ENCODE peak calls at places on chromosome 21, in seven cellular contexts. D is CD8-positive, alpha-beta T cell; U is A549; G is Peyer's patch; O is fibroblast of lung; W is epithelial cell of proximal tubule; Y is left ventricle myocardium inferior. I is an unnamed sample.

GRCh38 chr21:30227633-30228404 is 11.9 kb upstream of the CLDN8 start:
- DNase-seq in O (peak; percentile 82), Y (no peak), G (no peak), D (no peak), W (peak; percentile 53), U (no peak), I (peak; percentile 48)

GRCh38 chr21:36450511-36450910 is 29.4 kb downstream of the CLDN14 start:
- DNase-seq in Y (no peak), D (no peak), O (peak; percentile 86), G (no peak), U (no peak), W (no peak), I (peak; percentile 17)

GRCh38 chr21:23977971-23978370 is 1629.3 kb downstream of the MRPL39 start:
- DNase-seq in Y (no peak), G (no peak), D (no peak), U (no peak), O (peak; percentile 41), W (no peak), I (no peak)

GRCh38 chr21:41660748-41661147 is 106.1 kb downstream of the RIPK4 start:
- DNase-seq in U (no peak), O (no peak), Y (no peak), D (no peak), G (no peak), W (no peak), I (no peak)

GRCh38 chr21:31874817-31875216 is 2.0 kb downstream of the HUNK start:
- DNase-seq in W (no peak), G (no peak), O (no peak), U (no peak), Y (no peak), D (no peak), I (no peak)

GRCh38 chr21:36347278-36347961 is 27.4 kb downstream of the MORC3 start:
- DNase-seq in W (no peak), O (peak; percentile 54), D (no peak), G (no peak), Y (no peak), U (no peak), I (peak; percentile 11)

GRCh38 chr21:36701912-36702621 is 3.2 kb downstream of the SIM2 start:
- DNase-seq in G (no peak), D (no peak), U (no peak), O (no peak), Y (no peak), W (no peak), I (no peak)

GRCh38 chr21:26061437-26061836 is 109.1 kb downstream of the APP start:
- DNase-seq in O (peak; percentile 6), U (no peak), D (no peak), G (no peak), Y (no peak), W (no peak), I (no peak)

GRCh38 chr21:25709684-25710265 is 24.9 kb downstream of the ATP5PF start:
- DNase-seq in Y (no peak), W (no peak), G (no peak), D (no peak), U (no peak), O (no peak), I (no peak)

GRCh38 chr21:42022906-42023305 is 12.7 kb upstream of the ZBTB21 start:
- DNase-seq in W (no peak), O (no peak), U (no peak), Y (no peak), D (no peak), G (no peak), I (no peak)

GRCh38 chr21:42279888-42280287 is 35.3 kb downstream of the TFF3 start:
- DNase-seq in O (no peak), D (no peak), W (no peak), Y (no peak), G (no peak), U (no peak), I (no peak)

GRCh38 chr21:42351626-42352432 is 1.0 kb upstream of the TFF2 start:
- DNase-seq in O (no peak), Y (no peak), D (no peak), W (no peak), U (no peak), G (no peak), I (no peak)

GRCh38 chr21:43949499-43950208 is 62.5 kb upstream of the TRAPPC10 start:
- DNase-seq in W (no peak), U (no peak), G (no peak), D (no peak), O (no peak), Y (no peak), I (no peak)
- TF ChIP-seq CTCF in W (no peak), U (no peak), G (no peak), D (no peak), O (no peak), Y (no peak), I (no peak)

GRCh38 chr21:39096754-39097153 is 86.5 kb downstream of the PSMG1 start:
- DNase-seq in D (no peak), G (no peak), Y (no peak), W (no peak), U (no peak), O (no peak), I (no peak)
- TF ChIP-seq CTCF in D (no peak), G (no peak), Y (no peak), W (no peak), U (no peak), O (no peak), I (peak; percentile 43)

GRCh38 chr21:33229776-33230517 is at the start of gene IFNAR2:
- DNase-seq in O (peak; percentile 55), U (peak; percentile 72), Y (peak; percentile 84), D (peak; percentile 66), W (no peak), G (peak; percentile 76), I (no peak)

GRCh38 chr21:33232640-33233039 is 2.9 kb downstream of the IFNAR2 start:
- DNase-seq in D (no peak), U (no peak), Y (no peak), G (no peak), W (no peak), O (no peak), I (no peak)

GRCh38 chr21:33231526-33231925 is 1.8 kb downstream of the IFNAR2 start:
- DNase-seq in Y (no peak), W (no peak), D (no peak), O (no peak), U (no peak), G (no peak), I (no peak)

GRCh38 chr21:33229099-33229775 is 501 bp upstream of the IFNAR2 start:
- DNase-seq in W (no peak), D (no peak), U (no peak), O (no peak), G (no peak), Y (no peak), I (no peak)

GRCh38 chr21:33230518-33231324 is 983 bp downstream of the IFNAR2 start:
- DNase-seq in Y (peak; percentile 63), D (peak; percentile 23), U (peak; percentile 40), W (peak; percentile 61), O (peak; percentile 71), G (peak; percentile 81), I (peak; percentile 62)
- TF ChIP-seq CTCF in Y (no peak), D (no peak), U (no peak), W (peak; percentile 30), O (no peak), G (no peak), I (peak; percentile 69)

DNA sequence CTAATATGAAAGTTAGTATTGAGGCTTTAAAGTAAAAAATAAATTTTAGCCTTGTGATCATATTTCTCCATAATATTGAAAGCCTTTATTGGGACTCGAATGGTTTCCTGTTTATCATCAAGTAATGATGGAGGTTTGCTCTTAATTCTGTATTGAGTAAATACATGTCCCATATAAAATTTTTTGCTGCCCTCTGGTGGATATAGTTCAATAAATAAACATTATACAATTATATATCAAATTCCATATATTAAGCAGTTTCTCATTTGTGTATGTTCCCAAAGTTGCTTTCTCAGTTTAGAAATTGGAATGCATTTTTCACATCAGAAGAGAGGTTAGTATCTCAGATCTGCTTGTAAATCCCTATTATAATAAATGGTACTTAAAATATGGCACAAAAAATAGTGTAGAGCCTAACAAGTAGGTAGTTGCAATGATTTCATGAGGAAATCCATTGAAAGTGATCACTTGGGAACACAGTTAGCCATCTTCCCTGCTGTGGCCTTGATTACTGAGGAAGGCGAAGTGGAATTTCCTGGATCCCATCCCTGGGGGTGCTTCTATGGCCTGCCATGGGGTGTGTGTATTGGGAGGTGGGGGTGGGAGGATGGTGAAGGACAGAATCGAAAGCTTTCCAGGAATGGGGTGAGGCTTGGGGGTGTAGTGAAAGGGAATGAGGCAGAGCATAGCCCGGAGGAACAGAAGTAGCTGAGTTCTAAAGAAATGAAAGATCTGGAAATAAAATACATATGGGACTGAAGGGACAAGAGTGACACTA is 84.1 kb upstream of the C21orf91 start:
- DNase-seq in G (no peak), W (no peak), D (no peak), Y (no peak), U (no peak), O (peak; percentile 25), I (peak; percentile 32)
- TF ChIP-seq CTCF in G (peak; percentile 20), W (peak; percentile 6), D (peak; percentile 60), Y (peak; percentile 42), U (no peak), O (no peak), I (peak; percentile 80)

GRCh38 chr21:44933938-44934260 is 5.9 kb upstream of the SLX9 start:
- DNase-seq in D (no peak), W (no peak), Y (no peak), O (no peak), U (no peak), G (no peak), I (no peak)

GRCh38 chr21:44931137-44931500 is 8.7 kb upstream of the SLX9 start:
- DNase-seq in W (no peak), Y (peak; percentile 36), D (no peak), G (peak; percentile 79), U (no peak), O (no peak), I (no peak)

GRCh38 chr21:44931501-44932365 is 8.1 kb upstream of the SLX9 start:
- DNase-seq in G (no peak), Y (peak; percentile 15), O (no peak), U (no peak), D (no peak), W (no peak), I (no peak)

GRCh38 chr21:44933199-44933937 is 6.5 kb upstream of the SLX9 start:
- DNase-seq in G (no peak), U (no peak), D (no peak), W (no peak), Y (peak; percentile 12), O (no peak), I (no peak)

GRCh38 chr21:44932366-44933181 is 7.3 kb upstream of the SLX9 start:
- DNase-seq in U (no peak), D (peak; percentile 74), W (no peak), Y (peak; percentile 58), O (no peak), G (peak; percentile 68), I (no peak)
- TF ChIP-seq CTCF in U (peak; percentile 58), D (peak; percentile 87), W (peak; percentile 52), Y (peak; percentile 69), O (no peak), G (peak; percentile 55), I (peak; percentile 64)

GRCh38 chr21:18144341-18144740 is 100.3 kb upstream of the CHODL start:
- DNase-seq in O (no peak), D (no peak), Y (no peak), W (no peak), G (no peak), U (no peak), I (no peak)
- TF ChIP-seq CTCF in O (no peak), D (no peak), Y (no peak), W (no peak), G (no peak), U (no peak), I (no peak)